ENCODE peak calls at places on chromosomes 6 and 20, in five cellular contexts. K is neuronal stem cell, W is H1, F is IMR-90, P is H9. O is an unnamed sample.
A peak's percentile ranks its signal among the peaks of the same experiment; 100 is the strongest.

GRCh38 chr20:49833483-49833882 is 20.9 kb downstream of the SLC9A8 start:
- DNase-seq in K (peak; percentile 80), W (no peak), F (no peak), P (no peak), O (no peak)

GRCh38 chr20:36084897-36085617 is 69.5 kb upstream of the EPB41L1 start:
- DNase-seq in K (no peak), W (no peak), F (no peak), P (no peak), O (peak; percentile 17)

GRCh38 chr20:23082846-23083552 is 3.1 kb downstream of the CD93 start:
- DNase-seq in K (no peak), W (no peak), F (no peak), P (peak; percentile 48), O (no peak)

GRCh38 chr6:99189823-99190721 is 159.4 kb downstream of the FAXC start:
- DNase-seq in K (no peak), W (no peak), F (no peak), P (no peak), O (no peak)

GRCh38 chr20:31943052-31943471 is 8.8 kb downstream of the PDRG1 start:
- DNase-seq in K (no peak), W (no peak), F (no peak), P (no peak), O (no peak)

GRCh38 chr20:33277471-33278441 is 5.3 kb upstream of the BPIFB1 start:
- DNase-seq in K (no peak), W (no peak), F (no peak), P (no peak), O (peak; percentile 80)

GRCh38 chr20:54608978-54609377 is 133.6 kb downstream of the DOK5 start:
- DNase-seq in K (no peak), W (no peak), F (no peak), P (no peak), O (no peak)

GRCh38 chr6:91669154-91669903 is 1082.5 kb upstream of the MAP3K7 start:
- DNase-seq in K (no peak), W (no peak), F (no peak), P (no peak), O (no peak)

GRCh38 chr6:16136536-16137450 is 7.9 kb downstream of the MYLIP start:
- DNase-seq in K (no peak), W (no peak), F (peak; percentile 92), P (no peak), O (no peak)

GRCh38 chr6:151021878-151022277 is 156.4 kb downstream of the MTHFD1L start:
- DNase-seq in K (no peak), W (no peak), F (peak; percentile 43), P (no peak), O (no peak)

GRCh38 chr20:62914970-62915457 is 11.3 kb downstream of the DIDO1 start:
- DNase-seq in K (peak; percentile 81), W (no peak), F (peak; percentile 19), P (peak; percentile 85), O (peak; percentile 60)

GRCh38 chr20:49412953-49413352 is 69.5 kb downstream of the KCNB1 start:
- DNase-seq in K (no peak), W (no peak), F (no peak), P (no peak), O (no peak)

GRCh38 chr6:28587011-28587745 is 61.5 kb downstream of the GPX5 start:
- DNase-seq in K (no peak), W (peak; percentile 85), F (no peak), P (peak; percentile 90), O (peak; percentile 91)

GRCh38 chr20:61577065-61577464 is 325.0 kb downstream of the CDH4 start:
- DNase-seq in K (no peak), W (no peak), F (no peak), P (no peak), O (no peak)

GRCh38 chr6:1610497-1611321 is 994 bp downstream of the FOXC1 start:
- DNase-seq in K (no peak), W (no peak), F (peak; percentile 29), P (no peak), O (peak; percentile 42)

GRCh38 chr6:136158398-136158797 is 91.7 kb downstream of the MTFR2 start:
- DNase-seq in K (no peak), W (no peak), F (no peak), P (no peak), O (no peak)

GRCh38 chr20:35151739-35152138 is 4.6 kb upstream of the EDEM2 start:
- DNase-seq in K (no peak), W (no peak), F (peak; percentile 41), P (no peak), O (no peak)

GRCh38 chr6:1544000-1544399 is 65.7 kb upstream of the FOXC1 start:
- DNase-seq in K (no peak), W (no peak), F (no peak), P (no peak), O (no peak)

GRCh38 chr6:1838604-1839003 is 228.9 kb downstream of the FOXC1 start:
- DNase-seq in K (no peak), W (no peak), F (peak; percentile 51), P (no peak), O (no peak)

GRCh38 chr6:104606361-104606760 is 253.4 kb downstream of the HACE1 start:
- DNase-seq in K (peak; percentile 53), W (no peak), F (no peak), P (peak; percentile 34), O (no peak)

GRCh38 chr20:62505337-62506045 is 29.7 kb upstream of the GATA5 start:
- DNase-seq in K (no peak), W (no peak), F (no peak), P (no peak), O (no peak)

GRCh38 chr6:136069119-136069518 is 181.0 kb downstream of the MTFR2 start:
- DNase-seq in K (no peak), W (no peak), F (peak; percentile 89), P (no peak), O (peak; percentile 41)

GRCh38 chr20:31638816-31639215 is 1.1 kb downstream of the COX4I2 start:
- DNase-seq in K (no peak), W (no peak), F (no peak), P (no peak), O (no peak)

GRCh38 chr6:20826378-20826777 is 292.1 kb downstream of the CDKAL1 start:
- DNase-seq in K (no peak), W (no peak), F (peak; percentile 78), P (no peak), O (no peak)

GRCh38 chr6:10409160-10409765 is 5.6 kb downstream of the TFAP2A start:
- DNase-seq in K (no peak), W (no peak), F (no peak), P (no peak), O (no peak)

GRCh38 chr20:2713285-2713684 is 20.7 kb downstream of the EBF4 start:
- DNase-seq in K (no peak), W (no peak), F (no peak), P (no peak), O (no peak)

GRCh38 chr6:159212026-159212425 is 42.8 kb downstream of the FNDC1 start:
- DNase-seq in K (no peak), W (no peak), F (no peak), P (no peak), O (no peak)

GRCh38 chr6:30101423-30101938 is 11.4 kb downstream of the TRIM31 start:
- DNase-seq in K (no peak), W (no peak), F (no peak), P (no peak), O (no peak)

GRCh38 chr20:23225407-23226060 is 125.1 kb upstream of the NXT1 start:
- DNase-seq in K (no peak), W (no peak), F (peak; percentile 82), P (no peak), O (peak; percentile 54)

GRCh38 chr20:4885877-4886276 is 115.4 kb downstream of the SLC23A2 start:
- DNase-seq in K (no peak), W (no peak), F (no peak), P (no peak), O (no peak)

GRCh38 chr6:83870649-83871048 is 11.2 kb downstream of the CYB5R4 start:
- DNase-seq in K (no peak), W (no peak), F (no peak), P (no peak), O (no peak)

GRCh38 chr6:149129401-149130077 is 188.0 kb upstream of the TAB2 start:
- DNase-seq in K (no peak), W (no peak), F (peak; percentile 65), P (no peak), O (peak; percentile 98)

GRCh38 chr20:10322073-10323012 is 103.7 kb downstream of the SNAP25 start:
- DNase-seq in K (no peak), W (no peak), F (no peak), P (no peak), O (no peak)

GRCh38 chr6:152981989-152982767 is 663 bp downstream of the FBXO5 start:
- DNase-seq in K (no peak), W (peak; percentile 54), F (no peak), P (peak; percentile 29), O (no peak)

GRCh38 chr6:159074120-159074684 is 29.4 kb upstream of the TAGAP start:
- DNase-seq in K (peak; percentile 42), W (no peak), F (peak; percentile 46), P (peak; percentile 66), O (peak; percentile 46)

GRCh38 chr6:25061289-25061945 is 125.7 kb upstream of the RIPOR2 start:
- DNase-seq in K (peak; percentile 6), W (no peak), F (peak; percentile 14), P (no peak), O (no peak)

GRCh38 chr6:150528648-150529285 is 70.9 kb upstream of the PLEKHG1 start:
- DNase-seq in K (peak; percentile 48), W (peak; percentile 57), F (peak; percentile 1), P (peak; percentile 84), O (peak; percentile 7)

GRCh38 chr6:26055670-26056582 is 31.3 kb upstream of the HFE start:
- DNase-seq in K (peak; percentile 66), W (peak; percentile 95), F (peak; percentile 85), P (peak; percentile 89), O (peak; percentile 79)

GRCh38 chr6:33589723-33590530 is 9.9 kb upstream of the BAK1 start:
- DNase-seq in K (no peak), W (peak; percentile 89), F (peak; percentile 92), P (peak; percentile 87), O (peak; percentile 53)
- H2BK120ac ChIP-seq in K (no peak overlapping the region), W (no peak overlapping the region), F (peak overlapping the region; percentile 95), P (no peak overlapping the region), O (no peak overlapping the region)

GRCh38 chr6:53805725-53806124 is 10.9 kb downstream of the LRRC1 start:
- DNase-seq in K (no peak), W (no peak), F (no peak), P (no peak), O (no peak)
- H2BK5ac ChIP-seq in K (no peak overlapping the region), W (no peak overlapping the region), F (no peak overlapping the region), P (no peak overlapping the region), O (no peak overlapping the region)

GRCh38 chr6:7701212-7701834 is 24.6 kb upstream of the BMP6 start:
- DNase-seq in K (no peak), W (no peak), F (no peak), P (no peak), O (no peak)

GRCh38 chr6:7696061-7696460 is 29.8 kb upstream of the BMP6 start:
- DNase-seq in K (no peak), W (no peak), F (no peak), P (no peak), O (no peak)

GRCh38 chr6:7697432-7697819 is 28.5 kb upstream of the BMP6 start:
- DNase-seq in K (no peak), W (no peak), F (no peak), P (no peak), O (no peak)

GRCh38 chr6:7693827-7694226 is 32.1 kb upstream of the BMP6 start:
- DNase-seq in K (no peak), W (no peak), F (no peak), P (no peak), O (no peak)

GRCh38 chr6:7697820-7698623 is 27.9 kb upstream of the BMP6 start:
- DNase-seq in K (no peak), W (no peak), F (peak; percentile 97), P (no peak), O (peak; percentile 69)
- H2BK120ac ChIP-seq in K (no peak overlapping the region), W (no peak overlapping the region), F (peak overlapping the region; percentile 89), P (no peak overlapping the region), O (no peak overlapping the region)

GRCh38 chr6:47106216-47106615 is 64.1 kb upstream of the ADGRF1 start:
- DNase-seq in K (no peak), W (no peak), F (no peak), P (no peak), O (peak; percentile 84)
- H2BK5ac ChIP-seq in K (no peak overlapping the region), W (peak overlapping the region; percentile 94), F (no peak overlapping the region), P (no peak overlapping the region), O (peak overlapping the region; percentile 85)

O was measured in trophoblast cell.